ENCODE peak calls at places on chromosomes 2 and 18, in nine cellular contexts. J is right atrium auricular region, X is upper lobe of right lung, N is IMR-90, E is body of pancreas, F is astrocyte, B is left ventricle myocardium inferior, D is endothelial cell, R is ovary. L is an unnamed sample.

GRCh38 chr2:47070920-47071824 is 83.9 kb downstream of the STPG4 start:
- DNase-seq in X (peak; percentile 83), D (no peak), N (peak; percentile 91), B (peak; percentile 79), F (peak; percentile 96), E (peak; percentile 63), J (peak; percentile 95), R (peak; percentile 61), L (peak; percentile 72)

GRCh38 chr2:96090527-96090926 is 25.8 kb downstream of the ADRA2B start:
- DNase-seq in N (peak; percentile 54), F (peak; percentile 55), D (no peak), R (no peak), J (no peak), B (no peak), E (no peak), X (no peak), L (no peak)

GRCh38 chr2:168738057-168738456 is 64.4 kb upstream of the NOSTRIN start:
- DNase-seq in F (peak; percentile 18), J (no peak), X (no peak), R (no peak), D (no peak), N (no peak), E (no peak), B (no peak), L (no peak)

GRCh38 chr2:46909771-46910419 is 5.7 kb downstream of the MCFD2 start:
- DNase-seq in N (peak; percentile 88), R (no peak), J (no peak), E (no peak), B (no peak), X (no peak), F (peak; percentile 92), D (no peak), L (peak; percentile 64)

GRCh38 chr2:41595235-41595634 is 452.6 kb upstream of the PKDCC start:
- DNase-seq in F (no peak), E (no peak), D (no peak), J (no peak), B (no peak), N (no peak), X (no peak), R (no peak), L (no peak)

GRCh38 chr2:219002395-219003266 is 9.4 kb upstream of the CRYBA2 start:
- DNase-seq in N (no peak), J (no peak), X (peak; percentile 90), F (no peak), E (peak; percentile 94), D (peak; percentile 86), R (no peak), B (no peak), L (peak; percentile 86)

GRCh38 chr18:76491436-76491800 is 3.6 kb downstream of the ZNF516 start:
- DNase-seq in B (peak; percentile 81), E (peak; percentile 88), N (peak; percentile 68), F (peak; percentile 51), J (no peak), R (peak; percentile 81), X (peak; percentile 93), D (peak; percentile 67), L (peak; percentile 81)

GRCh38 chr2:169768262-169768995 is 30.2 kb upstream of the SSB start:
- DNase-seq in D (no peak), X (peak; percentile 65), E (peak; percentile 42), R (no peak), B (peak; percentile 22), N (no peak), J (no peak), F (no peak), L (no peak)

GRCh38 chr18:33316146-33316587 is 124.4 kb downstream of the CCDC178 start:
- DNase-seq in N (no peak), B (no peak), E (no peak), D (no peak), X (peak; percentile 52), F (no peak), J (no peak), R (no peak), L (no peak)
- TF ChIP-seq CTCF in N (no peak), B (no peak), E (no peak), D (peak; percentile 17), X (no peak), F (no peak), J (no peak), R (no peak), L (no peak)

GRCh38 chr2:101151141-101151858 is at the start of gene TBC1D8:
- DNase-seq in B (peak; percentile 90), F (peak; percentile 57), E (peak; percentile 90), J (peak; percentile 91), X (peak; percentile 95), N (peak; percentile 68), D (peak; percentile 96), R (peak; percentile 92), L (peak; percentile 83)

GRCh38 chr2:101153077-101153707 is 2.0 kb upstream of the TBC1D8 start:
- DNase-seq in N (no peak), D (no peak), F (no peak), X (no peak), B (no peak), E (no peak), R (no peak), J (no peak), L (no peak)

GRCh38 chr2:101153811-101154210 is 2.6 kb upstream of the TBC1D8 start:
- DNase-seq in R (no peak), J (no peak), D (no peak), B (no peak), X (no peak), F (no peak), N (no peak), E (no peak), L (no peak)

GRCh38 chr2:101151859-101152194 is 645 bp upstream of the TBC1D8 start:
- DNase-seq in R (peak; percentile 17), F (no peak), N (no peak), J (no peak), D (no peak), E (peak; percentile 34), B (no peak), X (no peak), L (no peak)

DNA sequence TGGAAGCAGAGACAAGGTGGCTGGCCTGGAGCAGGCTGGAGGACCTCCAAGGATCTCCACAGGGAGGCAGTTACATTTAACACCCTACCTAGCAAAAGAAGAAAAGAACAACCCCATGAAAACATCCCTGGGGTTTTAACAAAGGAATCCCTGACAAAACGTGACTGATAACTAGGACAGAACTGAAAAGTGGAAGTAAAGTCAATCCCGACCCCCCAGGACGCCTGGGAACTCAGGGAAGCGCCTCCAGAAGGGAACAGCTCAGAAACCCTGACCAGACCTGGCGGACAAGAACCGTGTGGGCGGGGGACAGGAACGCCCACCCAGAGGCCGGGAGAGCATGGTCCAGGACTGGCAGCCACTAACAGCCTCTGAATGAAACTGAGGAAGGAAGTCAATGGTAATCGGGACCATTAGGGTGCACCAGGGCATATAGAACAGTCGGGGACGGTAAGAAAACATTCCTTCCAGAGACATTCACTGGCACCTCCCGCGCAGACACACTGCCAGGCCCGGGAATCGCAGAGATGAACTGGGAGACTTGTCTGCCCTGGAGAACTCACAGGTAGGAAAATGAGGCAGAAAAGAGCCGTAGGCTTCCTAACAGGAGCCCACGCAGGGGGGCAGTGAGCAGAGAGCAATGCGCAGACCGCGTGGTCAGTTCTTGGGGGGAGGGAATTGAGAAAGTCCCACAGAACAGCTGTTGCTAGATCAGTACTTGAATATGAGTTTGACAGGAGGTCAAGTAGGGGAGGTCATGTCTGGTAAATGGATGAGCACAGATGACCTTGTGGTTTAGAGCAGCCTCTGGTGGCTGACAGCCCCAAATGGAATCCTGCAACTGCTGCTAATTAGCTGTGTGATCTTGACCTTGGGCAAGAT is 1.3 kb upstream of the TBC1D8 start:
- DNase-seq in F (no peak), D (peak; percentile 38), B (peak; percentile 35), R (peak; percentile 33), E (peak; percentile 56), J (peak; percentile 64), N (peak; percentile 8), X (peak; percentile 70), L (no peak)
- TF ChIP-seq CTCF in F (peak; percentile 20), D (peak; percentile 18), B (peak; percentile 91), R (peak; percentile 44), E (peak; percentile 81), J (peak; percentile 90), N (peak; percentile 40), X (peak; percentile 75), L (peak; percentile 34)

DNA sequence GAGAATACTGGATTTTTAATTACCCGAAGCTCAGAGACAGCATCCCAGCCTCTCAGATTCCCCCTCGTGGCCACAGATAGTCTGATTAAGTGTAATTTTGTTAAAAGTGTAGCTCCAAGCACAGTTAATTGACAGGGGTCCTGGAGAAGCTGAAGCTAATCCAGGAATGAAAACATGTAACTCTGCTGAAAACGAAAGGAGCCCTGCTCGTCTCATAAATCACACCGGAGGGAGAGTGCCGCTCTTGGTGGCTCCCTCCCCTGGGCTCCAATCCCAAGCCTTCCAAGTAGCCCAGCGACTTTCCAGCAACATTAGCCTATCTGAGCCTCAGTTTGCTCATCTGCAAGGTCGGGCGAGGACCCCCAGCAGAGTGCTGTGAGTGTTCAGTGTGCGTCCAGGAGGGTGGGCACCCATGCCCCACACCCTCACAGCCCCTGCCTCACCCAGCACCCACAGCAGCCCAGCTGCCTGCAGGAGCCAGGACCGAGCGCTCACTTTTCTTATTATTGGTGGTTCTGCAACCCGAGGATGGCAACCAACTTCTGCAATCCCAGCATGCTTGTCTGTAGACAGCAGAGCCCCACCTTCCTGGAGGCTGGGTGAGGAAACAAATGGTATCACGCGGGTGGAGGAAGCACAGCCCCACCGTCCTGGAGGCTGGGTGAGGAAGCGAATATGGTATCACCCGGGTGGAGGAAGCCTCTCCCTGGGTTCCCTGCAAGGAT is 220.8 kb upstream of the RAB6C start:
- DNase-seq in D (no peak), R (no peak), B (peak; percentile 38), F (no peak), N (no peak), E (no peak), J (no peak), X (no peak), L (no peak)
- TF ChIP-seq CTCF in D (no peak), R (no peak), B (no peak), F (no peak), N (no peak), E (no peak), J (no peak), X (no peak), L (no peak)

GRCh38 chr2:108069515-108070310 is 83.4 kb downstream of the SLC5A7 start:
- DNase-seq in N (no peak), B (no peak), J (no peak), F (no peak), E (no peak), X (no peak), R (no peak), D (no peak), L (peak; percentile 8)
- TF ChIP-seq CTCF in N (no peak), B (no peak), J (no peak), F (no peak), E (no peak), X (no peak), R (no peak), D (no peak), L (peak; percentile 19)

GRCh38 chr2:126634273-126634861 is 21.6 kb upstream of the GYPC start:
- DNase-seq in J (no peak), D (peak; percentile 51), F (no peak), X (no peak), R (no peak), B (no peak), N (peak; percentile 17), E (peak; percentile 34), L (peak; percentile 50)
- TF ChIP-seq CTCF in J (peak; percentile 50), D (peak; percentile 52), F (peak; percentile 35), X (peak; percentile 57), R (no peak), B (peak; percentile 53), N (peak; percentile 49), E (peak; percentile 55), L (peak; percentile 58)

GRCh38 chr2:100919316-100919715 is 82.8 kb upstream of the RPL31 start:
- DNase-seq in F (no peak), N (no peak), B (no peak), J (no peak), X (no peak), R (no peak), E (no peak), D (no peak), L (no peak)
- TF ChIP-seq CTCF in F (peak; percentile 38), N (peak; percentile 22), B (peak; percentile 34), J (peak; percentile 29), X (peak; percentile 35), R (no peak), E (no peak), D (peak; percentile 63), L (no peak)